ENCODE peak calls at places on chromosomes 4 and X, in four cellular contexts. One of them, this sample, is unnamed.

GRCh38 chr4:2691952-2692435 is 64.1 kb downstream of the TNIP2 start:
- DNase-seq in foreskin fibroblast: no peak
- DNase-seq in colonic mucosa: no peak
- DNase-seq in body of pancreas: no peak
- DNase-seq in this sample: no peak

GRCh38 chrX:27622883-27623282 is 32.7 kb downstream of the DCAF8L2 start:
- DNase-seq in foreskin fibroblast: no peak
- DNase-seq in colonic mucosa: no peak
- DNase-seq in body of pancreas: no peak
- DNase-seq in this sample: no peak

GRCh38 chr4:112214397-112215264 is 17.0 kb upstream of the AP1AR start:
- DNase-seq in colonic mucosa: no peak
- DNase-seq in body of pancreas: no peak
- DNase-seq in foreskin fibroblast: no peak
- DNase-seq in this sample: no peak

GRCh38 chr4:186104114-186104894 is at the start of gene FAM149A:
- DNase-seq in body of pancreas: peak; percentile 86
- DNase-seq in foreskin fibroblast: no peak
- DNase-seq in colonic mucosa: peak; percentile 84
- DNase-seq in this sample: no peak

GRCh38 chr4:82774711-82775171 is 23.9 kb downstream of the SCD5 start:
- DNase-seq in body of pancreas: no peak
- DNase-seq in colonic mucosa: no peak
- DNase-seq in foreskin fibroblast: no peak
- DNase-seq in this sample: no peak

GRCh38 chrX:13478740-13479451 is 90.5 kb upstream of the EGFL6 start:
- DNase-seq in body of pancreas: no peak
- DNase-seq in colonic mucosa: no peak
- DNase-seq in foreskin fibroblast: no peak
- DNase-seq in this sample: no peak

GRCh38 chr4:53703267-53703655 is 112.0 kb upstream of the LNX1 start:
- DNase-seq in foreskin fibroblast: no peak
- DNase-seq in body of pancreas: no peak
- DNase-seq in colonic mucosa: no peak
- DNase-seq in this sample: no peak

GRCh38 chr4:124334119-124334518 is 378.4 kb downstream of the ANKRD50 start:
- DNase-seq in body of pancreas: peak; percentile 40
- DNase-seq in colonic mucosa: peak; percentile 28
- DNase-seq in foreskin fibroblast: peak; percentile 81
- DNase-seq in this sample: peak; percentile 58

GRCh38 chrX:103539695-103540094 is 20.4 kb upstream of the RAB40A start:
- DNase-seq in body of pancreas: no peak
- DNase-seq in foreskin fibroblast: no peak
- DNase-seq in colonic mucosa: no peak
- DNase-seq in this sample: no peak

GRCh38 chr4:54509057-54509456 is 148.7 kb upstream of the KIT start:
- DNase-seq in colonic mucosa: no peak
- DNase-seq in foreskin fibroblast: no peak
- DNase-seq in body of pancreas: no peak
- DNase-seq in this sample: no peak

GRCh38 chr4:7915875-7916242 is 23.8 kb downstream of the AFAP1 start:
- DNase-seq in body of pancreas: no peak
- DNase-seq in foreskin fibroblast: no peak
- DNase-seq in colonic mucosa: no peak
- DNase-seq in this sample: no peak

GRCh38 chr4:7918981-7919380 is 20.7 kb downstream of the AFAP1 start:
- DNase-seq in body of pancreas: no peak
- DNase-seq in colonic mucosa: no peak
- DNase-seq in foreskin fibroblast: no peak
- DNase-seq in this sample: no peak

GRCh38 chr4:7922466-7922865 is 17.2 kb downstream of the AFAP1 start:
- DNase-seq in colonic mucosa: no peak
- DNase-seq in foreskin fibroblast: no peak
- DNase-seq in body of pancreas: no peak
- DNase-seq in this sample: no peak

GRCh38 chr4:7912826-7913225 is 26.8 kb downstream of the AFAP1 start:
- DNase-seq in foreskin fibroblast: no peak
- DNase-seq in body of pancreas: no peak
- DNase-seq in colonic mucosa: no peak
- DNase-seq in this sample: no peak

DNA sequence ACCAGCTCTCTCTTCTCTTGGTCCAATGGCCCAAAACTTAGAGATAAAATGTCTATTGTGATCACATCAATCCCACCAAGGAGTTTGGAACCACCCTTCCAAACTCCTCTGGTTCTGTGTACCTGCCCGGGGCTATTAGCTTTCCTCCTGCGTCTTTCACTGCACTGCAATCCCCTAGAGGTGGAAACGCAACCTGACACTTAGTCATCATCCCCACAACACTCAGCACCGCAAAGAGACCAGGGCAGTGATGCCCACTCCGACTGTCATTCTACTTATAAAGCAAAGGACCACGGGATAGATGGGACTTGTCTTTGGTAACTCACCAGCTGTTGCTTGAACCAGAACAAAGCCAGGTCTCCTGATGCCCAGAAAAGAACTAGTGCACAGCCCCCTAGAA is 22.0 kb downstream of the AFAP1 start:
- DNase-seq in body of pancreas: no peak
- DNase-seq in colonic mucosa: no peak
- DNase-seq in foreskin fibroblast: no peak
- DNase-seq in this sample: no peak
- TF ChIP-seq CTCF in body of pancreas: no peak
- TF ChIP-seq CTCF in colonic mucosa: no peak
- TF ChIP-seq CTCF in foreskin fibroblast: no peak
- TF ChIP-seq CTCF in this sample: no peak

GRCh38 chr4:101086801-101087586 is 260.3 kb downstream of the PPP3CA start:
- DNase-seq in colonic mucosa: no peak
- DNase-seq in foreskin fibroblast: no peak
- DNase-seq in body of pancreas: no peak
- DNase-seq in this sample: no peak
- TF ChIP-seq CTCF in colonic mucosa: no peak
- TF ChIP-seq CTCF in foreskin fibroblast: peak; percentile 20
- TF ChIP-seq CTCF in body of pancreas: no peak
- TF ChIP-seq CTCF in this sample: no peak

DNA sequence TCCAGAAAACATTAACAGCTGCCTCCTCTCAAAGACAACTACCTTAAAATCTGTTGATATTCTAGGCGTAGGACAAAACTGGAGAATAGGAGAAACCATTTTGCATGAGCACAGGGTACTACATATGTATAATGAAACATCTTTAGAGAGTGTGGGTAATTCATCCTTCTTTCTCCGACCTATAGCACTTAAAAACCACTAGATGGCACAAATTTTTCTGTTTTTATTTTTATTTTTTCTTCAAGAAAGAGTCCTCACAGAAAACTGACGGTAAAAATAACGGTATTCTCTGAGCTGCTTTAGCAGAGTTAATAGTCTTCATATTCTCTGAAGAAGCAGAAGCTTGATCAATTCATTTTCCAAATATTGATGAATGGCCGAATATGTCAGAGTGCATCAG is 14.6 kb downstream of the SMIM31 start:
- DNase-seq in colonic mucosa: no peak
- DNase-seq in foreskin fibroblast: peak; percentile 0
- DNase-seq in body of pancreas: no peak
- DNase-seq in this sample: no peak
- TF ChIP-seq CTCF in colonic mucosa: no peak
- TF ChIP-seq CTCF in foreskin fibroblast: peak; percentile 26
- TF ChIP-seq CTCF in body of pancreas: no peak
- TF ChIP-seq CTCF in this sample: peak; percentile 45

GRCh38 chrX:154094833-154095232 is 2.7 kb downstream of the MECP2 start:
- DNase-seq in foreskin fibroblast: no peak
- DNase-seq in colonic mucosa: no peak
- DNase-seq in body of pancreas: no peak
- DNase-seq in this sample: no peak

GRCh38 chrX:154090731-154091130 is 6.8 kb downstream of the MECP2 start:
- DNase-seq in body of pancreas: no peak
- DNase-seq in colonic mucosa: no peak
- DNase-seq in foreskin fibroblast: no peak
- DNase-seq in this sample: no peak

GRCh38 chrX:154093965-154094364 is 3.6 kb downstream of the MECP2 start:
- DNase-seq in body of pancreas: no peak
- DNase-seq in foreskin fibroblast: no peak
- DNase-seq in colonic mucosa: no peak
- DNase-seq in this sample: no peak

GRCh38 chrX:154092371-154092770 is 5.1 kb downstream of the MECP2 start:
- DNase-seq in body of pancreas: no peak
- DNase-seq in colonic mucosa: no peak
- DNase-seq in foreskin fibroblast: no peak
- DNase-seq in this sample: no peak

GRCh38 chrX:154091678-154092077 is 5.8 kb downstream of the MECP2 start:
- DNase-seq in foreskin fibroblast: no peak
- DNase-seq in colonic mucosa: no peak
- DNase-seq in body of pancreas: peak; percentile 19
- DNase-seq in this sample: no peak
- TF ChIP-seq CTCF in foreskin fibroblast: no peak
- TF ChIP-seq CTCF in colonic mucosa: no peak
- TF ChIP-seq CTCF in body of pancreas: no peak
- TF ChIP-seq CTCF in this sample: no peak

GRCh38 chr4:69830529-69831269 is 29.2 kb downstream of the SULT1E1 start:
- DNase-seq in colonic mucosa: peak; percentile 71
- DNase-seq in foreskin fibroblast: peak; percentile 68
- DNase-seq in body of pancreas: peak; percentile 37
- DNase-seq in this sample: no peak
- TF ChIP-seq CTCF in colonic mucosa: no peak
- TF ChIP-seq CTCF in foreskin fibroblast: no peak
- TF ChIP-seq CTCF in body of pancreas: peak; percentile 19
- TF ChIP-seq CTCF in this sample: no peak

GRCh38 chr4:152448806-152449205 is 87.1 kb downstream of the FBXW7 start:
- DNase-seq in body of pancreas: no peak
- DNase-seq in foreskin fibroblast: no peak
- DNase-seq in colonic mucosa: no peak
- DNase-seq in this sample: no peak
- TF ChIP-seq CTCF in body of pancreas: no peak
- TF ChIP-seq CTCF in foreskin fibroblast: no peak
- TF ChIP-seq CTCF in colonic mucosa: no peak
- TF ChIP-seq CTCF in this sample: no peak

GRCh38 chr4:57018930-57019329 is 40.2 kb downstream of the POLR2B start:
- DNase-seq in body of pancreas: no peak
- DNase-seq in colonic mucosa: no peak
- DNase-seq in foreskin fibroblast: no peak
- DNase-seq in this sample: no peak
- TF ChIP-seq CTCF in body of pancreas: no peak
- TF ChIP-seq CTCF in colonic mucosa: no peak
- TF ChIP-seq CTCF in foreskin fibroblast: peak; percentile 7
- TF ChIP-seq CTCF in this sample: peak; percentile 14

DNA sequence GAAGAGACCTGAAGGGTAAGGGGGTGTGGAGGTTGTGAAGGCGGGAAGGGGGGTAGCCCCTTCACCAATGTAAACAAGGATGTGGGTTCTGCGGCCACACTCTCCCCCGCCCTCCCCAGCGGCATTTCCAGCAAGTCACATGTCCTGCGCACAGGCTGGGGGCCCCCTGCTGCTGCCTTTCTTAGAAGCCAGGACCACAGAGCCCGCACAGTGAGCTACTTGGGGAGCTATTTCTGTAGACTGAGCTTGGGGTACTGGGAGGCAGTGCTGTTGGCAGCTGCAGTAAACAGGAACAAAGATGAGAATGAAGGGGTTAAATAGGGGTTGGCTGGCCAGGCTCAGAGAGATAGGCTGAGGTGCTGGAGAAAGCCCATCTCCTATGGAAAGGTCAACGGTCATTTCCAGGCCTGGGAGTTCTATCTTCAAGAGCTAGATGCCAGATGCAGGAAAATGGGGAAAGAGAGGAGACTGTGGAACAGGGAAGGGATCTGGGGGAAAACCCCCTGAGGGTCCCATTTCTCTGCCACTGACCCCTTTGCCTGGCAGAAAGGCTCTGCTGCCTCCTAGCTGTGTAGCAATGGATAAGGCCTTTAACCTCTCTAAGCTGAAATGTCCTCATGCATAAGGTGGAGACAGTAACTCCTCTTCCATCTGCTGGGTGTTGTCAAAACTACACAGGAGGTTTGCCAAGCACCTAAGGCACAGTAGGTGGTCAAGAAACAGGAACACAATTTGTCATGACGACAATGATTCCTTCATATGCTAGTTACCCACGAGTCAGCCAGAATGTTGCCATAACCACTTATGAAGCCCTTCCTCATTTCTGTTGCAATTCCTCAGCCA is 18.5 kb upstream of the PIM2 start:
- DNase-seq in colonic mucosa: peak; percentile 63
- DNase-seq in body of pancreas: no peak
- DNase-seq in foreskin fibroblast: no peak
- DNase-seq in this sample: no peak
- TF ChIP-seq CTCF in colonic mucosa: no peak
- TF ChIP-seq CTCF in body of pancreas: no peak
- TF ChIP-seq CTCF in foreskin fibroblast: no peak
- TF ChIP-seq CTCF in this sample: no peak

DNA sequence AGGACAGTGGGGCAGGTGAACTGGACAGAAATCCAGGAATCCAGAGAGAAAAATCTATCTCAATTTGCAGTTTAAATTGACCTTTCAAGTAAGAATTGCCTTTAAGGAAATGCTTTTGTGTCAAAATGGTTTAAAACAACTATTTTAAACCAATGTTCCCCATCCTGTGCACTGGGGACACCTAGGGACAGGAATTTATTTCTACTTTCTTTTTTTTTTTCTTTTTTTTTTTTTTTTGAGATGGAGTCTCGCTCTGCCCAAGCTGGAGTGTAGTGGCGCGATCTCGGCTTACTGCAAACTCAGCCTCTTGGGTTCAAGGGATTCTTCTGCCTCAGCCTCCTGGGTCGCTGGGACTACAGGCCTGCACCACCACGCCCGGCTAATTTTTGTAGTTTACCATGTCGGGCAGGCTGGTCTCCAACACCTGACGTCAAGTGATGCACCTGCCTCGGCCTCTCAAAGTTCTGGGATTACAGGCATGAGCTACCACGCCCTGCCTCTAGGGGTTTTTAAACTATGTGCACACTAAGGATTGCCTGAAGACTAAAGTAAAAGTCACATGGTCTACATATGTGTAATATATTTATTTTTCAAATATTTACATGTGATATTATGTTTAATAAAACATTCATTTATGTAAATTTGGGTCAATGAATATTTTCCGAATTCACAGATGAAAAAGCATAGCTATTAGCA is 1213.4 kb downstream of the STIM2 start:
- DNase-seq in colonic mucosa: no peak
- DNase-seq in body of pancreas: no peak
- DNase-seq in foreskin fibroblast: no peak
- DNase-seq in this sample: no peak
- TF ChIP-seq CTCF in colonic mucosa: no peak
- TF ChIP-seq CTCF in body of pancreas: no peak
- TF ChIP-seq CTCF in foreskin fibroblast: no peak
- TF ChIP-seq CTCF in this sample: no peak